ENCODE peak calls at places on chromosomes 6 and 20, in six cellular contexts. T, G, N, U, Z and I are unnamed samples.

GRCh38 chr6:129280719-129281118 is 397.8 kb downstream of the LAMA2 start:
- DNase-seq in Z (peak), N (no peak), U (no peak), G (no peak), T (no peak), I (no peak)

GRCh38 chr6:37535701-37536461 is 36.2 kb upstream of the CCDC167 start:
- DNase-seq in T (no peak), N (no peak), Z (no peak), U (peak), G (no peak), I (no peak)

GRCh38 chr6:20833881-20834515 is 299.7 kb downstream of the CDKAL1 start:
- DNase-seq in G (no peak), U (no peak), T (peak), Z (no peak), N (no peak), I (no peak)

GRCh38 chr6:179340-179950 is 112.8 kb upstream of the DUSP22 start:
- DNase-seq in Z (no peak), T (no peak), G (no peak), U (no peak), N (no peak), I (peak)

GRCh38 chr6:110352603-110353303 is 5.4 kb downstream of the METTL24 start:
- DNase-seq in U (no peak), G (no peak), Z (no peak), T (no peak), N (no peak), I (no peak)

GRCh38 chr20:24697411-24697810 is 228.0 kb downstream of the SYNDIG1 start:
- DNase-seq in G (no peak), Z (no peak), T (peak), N (no peak), U (no peak), I (peak)

GRCh38 chr6:113329942-113330897 is 526.9 kb upstream of the MARCKS start:
- DNase-seq in Z (no peak), N (no peak), T (no peak), G (no peak), U (peak), I (no peak)

GRCh38 chr6:20846602-20847028 is 312.4 kb downstream of the CDKAL1 start:
- DNase-seq in G (no peak), Z (no peak), N (peak), T (no peak), U (no peak), I (no peak)

GRCh38 chr6:83685481-83685880 is 23.4 kb downstream of the SNAP91 start:
- DNase-seq in T (no peak), Z (no peak), G (no peak), U (no peak), N (no peak), I (no peak)

GRCh38 chr6:128239898-128240509 is 280.4 kb downstream of the PTPRK start:
- DNase-seq in N (no peak), T (no peak), Z (no peak), U (no peak), G (no peak), I (no peak)

GRCh38 chr6:71489736-71490135 is 201.1 kb downstream of the OGFRL1 start:
- DNase-seq in G (no peak), U (no peak), T (no peak), Z (no peak), N (no peak), I (no peak)

GRCh38 chr6:135600931-135601330 is 103.4 kb upstream of the AHI1 start:
- DNase-seq in N (no peak), T (no peak), G (no peak), Z (no peak), U (no peak), I (no peak)

GRCh38 chr6:108622601-108623335 is 62.1 kb downstream of the FOXO3 start:
- DNase-seq in U (no peak), G (no peak), T (no peak), N (peak), Z (no peak), I (no peak)

GRCh38 chr6:57305112-57305511 is 12.3 kb upstream of the PRIM2 start:
- DNase-seq in G (no peak), T (no peak), U (no peak), Z (no peak), N (no peak), I (no peak)

GRCh38 chr6:15351631-15352030 is 105.8 kb downstream of the JARID2 start:
- DNase-seq in T (no peak), N (no peak), Z (no peak), U (no peak), G (no peak), I (peak)

GRCh38 chr6:25447570-25447929 is 168.4 kb downstream of the CARMIL1 start:
- DNase-seq in N (no peak), T (no peak), Z (no peak), U (peak), G (no peak), I (no peak)

GRCh38 chr6:2674857-2675256 is 75.9 kb downstream of the MYLK4 start:
- DNase-seq in N (peak), U (no peak), T (no peak), Z (no peak), G (no peak), I (no peak)

GRCh38 chr20:19374066-19374615 is 161.7 kb downstream of the SLC24A3 start:
- DNase-seq in U (no peak), T (no peak), G (no peak), Z (no peak), N (no peak), I (no peak)

GRCh38 chr6:165988757-165989456 is 178.7 kb downstream of the TBXT start:
- DNase-seq in U (no peak), Z (no peak), T (no peak), G (no peak), N (no peak), I (no peak)